ENCODE peak calls at places on chromosomes 13 and 19, in six cellular contexts. S is heart left ventricle, Q is neural progenitor cell, N is fibroblast of pulmonary artery, R is PC-3, W is GM06990. A is an unnamed sample.

GRCh38 chr13:102399791-102400618 is 1.8 kb downstream of the FGF14 start:
- DNase-seq in S (peak; percentile 22), Q (peak; percentile 46), N (no peak), R (no peak), W (peak; percentile 20), A (peak; percentile 60)

GRCh38 chr19:34904846-34905527 is 21.7 kb upstream of the ZNF30 start:
- DNase-seq in S (no peak), Q (peak; percentile 48), N (no peak), R (no peak), W (no peak), A (no peak)

GRCh38 chr19:44792286-44792685 is 14.6 kb downstream of the CBLC start:
- DNase-seq in S (no peak), Q (no peak), N (no peak), R (no peak), W (peak; percentile 52), A (no peak)

GRCh38 chr19:31308781-31309180 is 40.5 kb downstream of the TSHZ3 start:
- DNase-seq in S (no peak), Q (no peak), N (no peak), R (no peak), W (no peak), A (no peak)

GRCh38 chr13:110259651-110260050 is 47.3 kb downstream of the COL4A1 start:
- DNase-seq in S (no peak), Q (no peak), N (no peak), R (no peak), W (no peak), A (no peak)

GRCh38 chr13:109602356-109602755 is 184.0 kb downstream of the IRS2 start:
- DNase-seq in S (no peak), Q (no peak), N (no peak), R (no peak), W (no peak), A (no peak)

GRCh38 chr19:43331435-43332010 is 22.0 kb upstream of the CD177 start:
- DNase-seq in S (no peak), Q (no peak), N (no peak), R (no peak), W (no peak), A (no peak)

GRCh38 chr19:15501596-15501995 is 6.7 kb upstream of the CYP4F22 start:
- DNase-seq in S (no peak), Q (no peak), N (no peak), R (no peak), W (no peak), A (no peak)

GRCh38 chr13:47220453-47221150 is 323.7 kb upstream of the HTR2A start:
- DNase-seq in S (no peak), Q (no peak), N (peak; percentile 38), R (no peak), W (no peak), A (no peak)

GRCh38 chr19:30545752-30546151 is 173.6 kb downstream of the ZNF536 start:
- DNase-seq in S (no peak), Q (no peak), N (no peak), R (no peak), W (no peak), A (no peak)

GRCh38 chr13:109694972-109695371 is 91.4 kb downstream of the IRS2 start:
- DNase-seq in S (no peak), Q (no peak), N (no peak), R (no peak), W (no peak), A (no peak)

GRCh38 chr13:27182844-27183497 is 11.4 kb upstream of the USP12 start:
- DNase-seq in S (peak; percentile 60), Q (no peak), N (peak; percentile 87), R (peak; percentile 94), W (no peak), A (no peak)

GRCh38 chr13:111559612-111560423 is 239.4 kb downstream of the TEX29 start:
- DNase-seq in S (no peak), Q (no peak), N (no peak), R (no peak), W (no peak), A (no peak)

GRCh38 chr19:5170329-5170745 is 170.3 kb downstream of the PTPRS start:
- DNase-seq in S (no peak), Q (no peak), N (no peak), R (no peak), W (peak; percentile 26), A (no peak)

GRCh38 chr13:27619711-27620376 is 485 bp downstream of the LNX2 start:
- DNase-seq in S (peak; percentile 47), Q (no peak), N (peak; percentile 39), R (peak; percentile 29), W (no peak), A (no peak)

GRCh38 chr19:45475537-45476348 is 7.9 kb downstream of the FOSB start:
- DNase-seq in S (no peak), Q (no peak), N (peak; percentile 63), R (no peak), W (no peak), A (no peak)

GRCh38 chr13:111429064-111429558 is 108.7 kb downstream of the TEX29 start:
- DNase-seq in S (no peak), Q (peak; percentile 69), N (peak; percentile 16), R (peak; percentile 47), W (no peak), A (peak; percentile 58)

GRCh38 chr19:8308891-8309291 is 733 bp upstream of the CD320 start:
- DNase-seq in S (peak; percentile 15), Q (no peak), N (no peak), R (no peak), W (no peak), A (no peak)

GRCh38 chr13:109783447-109783814 is 3.0 kb downstream of the IRS2 start:
- DNase-seq in S (no peak), Q (peak; percentile 30), N (no peak), R (peak; percentile 52), W (no peak), A (peak; percentile 31)

GRCh38 chr19:40803857-40804782 is 5.1 kb downstream of the EGLN2 start:
- DNase-seq in S (peak; percentile 70), Q (no peak), N (no peak), R (peak; percentile 10), W (peak; percentile 71), A (peak; percentile 68)

GRCh38 chr13:111114362-111115050 is 604 bp upstream of the ARHGEF7 start:
- DNase-seq in S (peak; percentile 46), Q (peak; percentile 53), N (peak; percentile 28), R (no peak), W (peak; percentile 27), A (peak; percentile 58)

GRCh38 chr13:68185767-68186166 is 955.6 kb upstream of the PCDH9 start:
- DNase-seq in S (no peak), Q (no peak), N (peak; percentile 2), R (no peak), W (no peak), A (no peak)

GRCh38 chr19:53004242-53004641 is 9.5 kb upstream of the ERVV-1 start:
- DNase-seq in S (no peak), Q (no peak), N (no peak), R (no peak), W (no peak), A (no peak)

GRCh38 chr13:42247883-42248282 is 24.1 kb upstream of the AKAP11 start:
- DNase-seq in S (no peak), Q (no peak), N (no peak), R (peak; percentile 34), W (no peak), A (no peak)

GRCh38 chr19:29714953-29715694 is at the start of gene C19orf12:
- DNase-seq in S (peak; percentile 74), Q (peak; percentile 85), N (peak; percentile 36), R (peak; percentile 37), W (peak; percentile 79), A (peak; percentile 87)

GRCh38 chr13:104831823-104832222 is 1703.6 kb downstream of the EFNB2 start:
- DNase-seq in S (no peak), Q (peak; percentile 7), N (no peak), R (no peak), W (no peak), A (no peak)

GRCh38 chr19:47729468-47729798 is 15.9 kb upstream of the NOP53 start:
- DNase-seq in S (peak; percentile 73), Q (peak; percentile 33), N (peak; percentile 84), R (peak; percentile 89), W (no peak), A (no peak)

GRCh38 chr13:21871302-21871862 is 200.5 kb downstream of the FGF9 start:
- DNase-seq in S (no peak), Q (no peak), N (no peak), R (no peak), W (no peak), A (no peak)

GRCh38 chr19:31451686-31452325 is 102.6 kb upstream of the TSHZ3 start:
- DNase-seq in S (no peak), Q (no peak), N (peak; percentile 60), R (peak; percentile 17), W (no peak), A (no peak)

GRCh38 chr13:105037064-105037463 is 1498.4 kb downstream of the EFNB2 start:
- DNase-seq in S (no peak), Q (no peak), N (no peak), R (peak; percentile 23), W (no peak), A (no peak)

GRCh38 chr19:48390188-48391099 is 907 bp downstream of the KDELR1 start:
- DNase-seq in S (peak; percentile 71), Q (peak; percentile 83), N (peak; percentile 58), R (no peak), W (peak; percentile 77), A (peak; percentile 74)

GRCh38 chr19:18603255-18603957 is 3.2 kb downstream of the CRLF1 start:
- DNase-seq in S (no peak), Q (peak; percentile 75), N (peak; percentile 25), R (peak; percentile 15), W (no peak), A (peak; percentile 57)
- TF ChIP-seq CTCF in S (no peak), Q (peak; percentile 29), N (peak; percentile 33), R (peak; percentile 25), W (peak; percentile 29), A (no peak)

GRCh38 chr19:2187164-2187563 is 23.4 kb downstream of the DOT1L start:
- DNase-seq in S (no peak), Q (no peak), N (no peak), R (no peak), W (no peak), A (no peak)
- TF ChIP-seq CTCF in S (no peak), Q (no peak), N (no peak), R (no peak), W (no peak), A (no peak)

DNA sequence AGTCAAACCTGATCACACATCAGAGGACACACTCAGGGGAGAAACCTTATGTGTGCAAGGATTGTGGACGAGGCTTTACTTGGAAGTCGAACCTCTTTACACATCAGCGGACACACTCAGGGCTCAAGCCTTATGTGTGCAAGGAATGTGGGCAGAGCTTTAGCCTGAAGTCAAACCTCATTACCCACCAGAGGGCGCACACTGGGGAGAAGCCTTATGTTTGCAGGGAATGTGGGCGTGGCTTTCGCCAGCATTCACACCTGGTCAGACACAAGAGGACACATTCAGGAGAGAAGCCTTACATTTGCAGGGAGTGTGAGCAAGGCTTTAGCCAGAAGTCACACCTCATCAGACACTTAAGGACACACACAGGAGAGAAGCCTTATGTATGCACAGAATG is 8.2 kb upstream of the ZNF527 start:
- DNase-seq in S (no peak), Q (peak; percentile 48), N (peak; percentile 10), R (no peak), W (no peak), A (no peak)
- TF ChIP-seq CTCF in S (no peak), Q (peak; percentile 26), N (peak; percentile 20), R (no peak), W (no peak), A (no peak)

DNA sequence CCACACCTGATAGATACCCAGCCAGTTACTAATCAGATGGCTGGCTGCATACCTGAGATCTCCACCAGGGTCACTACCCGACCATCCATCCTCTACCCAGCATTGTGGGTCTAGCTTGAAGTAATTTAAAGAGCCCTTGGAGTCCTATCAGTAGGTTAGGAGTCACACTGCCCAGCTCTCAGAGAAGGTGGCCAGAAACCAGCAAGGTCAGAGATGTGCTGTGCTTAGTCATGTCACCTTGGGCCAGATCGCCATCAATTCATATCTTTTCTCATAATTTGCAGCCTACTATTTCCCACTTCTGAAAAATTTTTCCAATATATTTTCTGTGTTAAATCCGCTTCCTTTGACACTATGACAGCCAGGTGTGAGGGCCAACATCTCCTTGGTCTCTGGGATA is 13.9 kb downstream of the SAMD4B start:
- DNase-seq in S (no peak), Q (no peak), N (no peak), R (no peak), W (no peak), A (no peak)
- TF ChIP-seq CTCF in S (no peak), Q (no peak), N (no peak), R (no peak), W (no peak), A (no peak)

A was measured in GM20000.